ENCODE peak calls at places on chromosomes 6 and 20, in six cellular contexts. One of them, this sample, is unnamed.

GRCh38 chr6:123875784-123876183 is 72.1 kb downstream of the NKAIN2 start:
- DNase-seq in GM12878: no peak
- DNase-seq in A549: no peak
- DNase-seq in endothelial cell of umbilical vein: no peak
- DNase-seq in K562: no peak
- DNase-seq in HepG2: no peak
- DNase-seq in this sample: no peak

GRCh38 chr20:3510110-3510509 is 39.3 kb downstream of the ATRN start:
- DNase-seq in GM12878: no peak
- DNase-seq in A549: no peak
- DNase-seq in endothelial cell of umbilical vein: peak
- DNase-seq in K562: no peak
- DNase-seq in HepG2: peak
- DNase-seq in this sample: no peak

GRCh38 chr6:121886223-121886830 is 450.9 kb downstream of the GJA1 start:
- DNase-seq in GM12878: no peak
- DNase-seq in A549: no peak
- DNase-seq in endothelial cell of umbilical vein: no peak
- DNase-seq in K562: no peak
- DNase-seq in HepG2: no peak
- DNase-seq in this sample: no peak

GRCh38 chr20:61502433-61502832 is 250.4 kb downstream of the CDH4 start:
- DNase-seq in GM12878: no peak
- DNase-seq in A549: no peak
- DNase-seq in endothelial cell of umbilical vein: no peak
- DNase-seq in K562: no peak
- DNase-seq in HepG2: no peak
- DNase-seq in this sample: no peak

GRCh38 chr6:15401769-15402250 is 155.9 kb downstream of the JARID2 start:
- DNase-seq in GM12878: no peak
- DNase-seq in A549: no peak
- DNase-seq in endothelial cell of umbilical vein: no peak
- DNase-seq in K562: no peak
- DNase-seq in HepG2: peak
- DNase-seq in this sample: no peak

GRCh38 chr6:11366934-11367637 is 134.6 kb upstream of the NEDD9 start:
- DNase-seq in GM12878: no peak
- DNase-seq in A549: no peak
- DNase-seq in endothelial cell of umbilical vein: peak
- DNase-seq in K562: no peak
- DNase-seq in HepG2: no peak
- DNase-seq in this sample: no peak

GRCh38 chr20:47679462-47679861 is 105.8 kb downstream of the SULF2 start:
- DNase-seq in GM12878: no peak
- DNase-seq in A549: no peak
- DNase-seq in endothelial cell of umbilical vein: no peak
- DNase-seq in K562: no peak
- DNase-seq in HepG2: no peak
- DNase-seq in this sample: no peak

GRCh38 chr6:39865011-39865888 is 69.0 kb downstream of the MOCS1 start:
- DNase-seq in GM12878: no peak
- DNase-seq in A549: peak
- DNase-seq in endothelial cell of umbilical vein: peak
- DNase-seq in K562: peak
- DNase-seq in HepG2: peak
- DNase-seq in this sample: peak

GRCh38 chr20:12593342-12593741 is 415.4 kb upstream of the SPTLC3 start:
- DNase-seq in GM12878: no peak
- DNase-seq in A549: no peak
- DNase-seq in endothelial cell of umbilical vein: no peak
- DNase-seq in K562: no peak
- DNase-seq in HepG2: no peak
- DNase-seq in this sample: no peak

GRCh38 chr20:20304942-20305341 is 63.0 kb upstream of the INSM1 start:
- DNase-seq in GM12878: no peak
- DNase-seq in A549: no peak
- DNase-seq in endothelial cell of umbilical vein: no peak
- DNase-seq in K562: no peak
- DNase-seq in HepG2: no peak
- DNase-seq in this sample: no peak

GRCh38 chr20:51327251-51327841 is 215.2 kb downstream of the NFATC2 start:
- DNase-seq in GM12878: no peak
- DNase-seq in A549: no peak
- DNase-seq in endothelial cell of umbilical vein: no peak
- DNase-seq in K562: no peak
- DNase-seq in HepG2: no peak
- DNase-seq in this sample: no peak

GRCh38 chr6:89895273-89895874 is 1.1 kb downstream of the GJA10 start:
- DNase-seq in GM12878: no peak
- DNase-seq in A549: no peak
- DNase-seq in endothelial cell of umbilical vein: peak
- DNase-seq in K562: peak
- DNase-seq in HepG2: peak
- DNase-seq in this sample: peak

GRCh38 chr20:54085425-54085824 is 15.0 kb upstream of the BCAS1 start:
- DNase-seq in GM12878: no peak
- DNase-seq in A549: no peak
- DNase-seq in endothelial cell of umbilical vein: no peak
- DNase-seq in K562: no peak
- DNase-seq in HepG2: no peak
- DNase-seq in this sample: no peak

GRCh38 chr6:17869010-17869752 is 118.3 kb downstream of the KIF13A start:
- DNase-seq in GM12878: no peak
- DNase-seq in A549: no peak
- DNase-seq in endothelial cell of umbilical vein: peak
- DNase-seq in K562: peak
- DNase-seq in HepG2: no peak
- DNase-seq in this sample: no peak

GRCh38 chr6:139550361-139550760 is 175.9 kb upstream of the CITED2 start:
- DNase-seq in GM12878: no peak
- DNase-seq in A549: no peak
- DNase-seq in endothelial cell of umbilical vein: no peak
- DNase-seq in K562: no peak
- DNase-seq in HepG2: no peak
- DNase-seq in this sample: no peak

GRCh38 chr6:33162471-33162870 is 29.8 kb downstream of the COL11A2 start:
- DNase-seq in GM12878: no peak
- DNase-seq in A549: no peak
- DNase-seq in endothelial cell of umbilical vein: no peak
- DNase-seq in K562: no peak
- DNase-seq in HepG2: no peak
- DNase-seq in this sample: peak

GRCh38 chr20:31698803-31699718 is 23.6 kb downstream of the BCL2L1 start:
- DNase-seq in GM12878: no peak
- DNase-seq in A549: peak
- DNase-seq in endothelial cell of umbilical vein: peak
- DNase-seq in K562: peak
- DNase-seq in HepG2: peak
- DNase-seq in this sample: peak

GRCh38 chr6:106739387-106739786 is 110.0 kb downstream of the QRSL1 start:
- DNase-seq in GM12878: no peak
- DNase-seq in A549: peak
- DNase-seq in endothelial cell of umbilical vein: no peak
- DNase-seq in K562: no peak
- DNase-seq in HepG2: no peak
- DNase-seq in this sample: no peak

GRCh38 chr6:38110407-38111025 is 291.0 kb downstream of the ZFAND3 start:
- DNase-seq in GM12878: no peak
- DNase-seq in A549: no peak
- DNase-seq in endothelial cell of umbilical vein: no peak
- DNase-seq in K562: no peak
- DNase-seq in HepG2: no peak
- DNase-seq in this sample: no peak

GRCh38 chr6:99184696-99185095 is 164.8 kb downstream of the FAXC start:
- DNase-seq in GM12878: no peak
- DNase-seq in A549: no peak
- DNase-seq in endothelial cell of umbilical vein: no peak
- DNase-seq in K562: no peak
- DNase-seq in HepG2: no peak
- DNase-seq in this sample: no peak

GRCh38 chr20:39269031-39269461 is 306.9 kb downstream of the DHX35 start:
- DNase-seq in GM12878: no peak
- DNase-seq in A549: peak
- DNase-seq in endothelial cell of umbilical vein: no peak
- DNase-seq in K562: peak
- DNase-seq in HepG2: peak
- DNase-seq in this sample: peak

GRCh38 chr20:719816-720215 is 44.2 kb upstream of the SCRT2 start:
- DNase-seq in GM12878: no peak
- DNase-seq in A549: no peak
- DNase-seq in endothelial cell of umbilical vein: no peak
- DNase-seq in K562: no peak
- DNase-seq in HepG2: no peak
- DNase-seq in this sample: no peak

GRCh38 chr6:56579155-56579851 is 63.4 kb downstream of the DST start:
- DNase-seq in GM12878: no peak
- DNase-seq in A549: no peak
- DNase-seq in endothelial cell of umbilical vein: no peak
- DNase-seq in K562: no peak
- DNase-seq in HepG2: no peak
- DNase-seq in this sample: no peak

GRCh38 chr20:21303061-21303871 is at the start of gene XRN2:
- DNase-seq in GM12878: peak
- DNase-seq in A549: peak
- DNase-seq in endothelial cell of umbilical vein: peak
- DNase-seq in K562: peak
- DNase-seq in HepG2: peak
- DNase-seq in this sample: peak

GRCh38 chr20:1527923-1528322 is 29.6 kb downstream of the SIRPD start:
- DNase-seq in GM12878: no peak
- DNase-seq in A549: no peak
- DNase-seq in endothelial cell of umbilical vein: no peak
- DNase-seq in K562: no peak
- DNase-seq in HepG2: no peak
- DNase-seq in this sample: no peak

GRCh38 chr20:6635034-6635736 is 132.3 kb upstream of the BMP2 start:
- DNase-seq in GM12878: no peak
- DNase-seq in A549: no peak
- DNase-seq in endothelial cell of umbilical vein: no peak
- DNase-seq in K562: no peak
- DNase-seq in HepG2: no peak
- DNase-seq in this sample: no peak

GRCh38 chr20:6641012-6641411 is 126.5 kb upstream of the BMP2 start:
- DNase-seq in GM12878: no peak
- DNase-seq in A549: no peak
- DNase-seq in endothelial cell of umbilical vein: peak
- DNase-seq in K562: no peak
- DNase-seq in HepG2: no peak
- DNase-seq in this sample: no peak

GRCh38 chr20:6632187-6632586 is 135.3 kb upstream of the BMP2 start:
- DNase-seq in GM12878: no peak
- DNase-seq in A549: no peak
- DNase-seq in endothelial cell of umbilical vein: no peak
- DNase-seq in K562: peak
- DNase-seq in HepG2: peak
- DNase-seq in this sample: peak

GRCh38 chr20:6637160-6637579 is 130.3 kb upstream of the BMP2 start:
- DNase-seq in GM12878: no peak
- DNase-seq in A549: no peak
- DNase-seq in endothelial cell of umbilical vein: no peak
- DNase-seq in K562: no peak
- DNase-seq in HepG2: no peak
- DNase-seq in this sample: no peak

DNA sequence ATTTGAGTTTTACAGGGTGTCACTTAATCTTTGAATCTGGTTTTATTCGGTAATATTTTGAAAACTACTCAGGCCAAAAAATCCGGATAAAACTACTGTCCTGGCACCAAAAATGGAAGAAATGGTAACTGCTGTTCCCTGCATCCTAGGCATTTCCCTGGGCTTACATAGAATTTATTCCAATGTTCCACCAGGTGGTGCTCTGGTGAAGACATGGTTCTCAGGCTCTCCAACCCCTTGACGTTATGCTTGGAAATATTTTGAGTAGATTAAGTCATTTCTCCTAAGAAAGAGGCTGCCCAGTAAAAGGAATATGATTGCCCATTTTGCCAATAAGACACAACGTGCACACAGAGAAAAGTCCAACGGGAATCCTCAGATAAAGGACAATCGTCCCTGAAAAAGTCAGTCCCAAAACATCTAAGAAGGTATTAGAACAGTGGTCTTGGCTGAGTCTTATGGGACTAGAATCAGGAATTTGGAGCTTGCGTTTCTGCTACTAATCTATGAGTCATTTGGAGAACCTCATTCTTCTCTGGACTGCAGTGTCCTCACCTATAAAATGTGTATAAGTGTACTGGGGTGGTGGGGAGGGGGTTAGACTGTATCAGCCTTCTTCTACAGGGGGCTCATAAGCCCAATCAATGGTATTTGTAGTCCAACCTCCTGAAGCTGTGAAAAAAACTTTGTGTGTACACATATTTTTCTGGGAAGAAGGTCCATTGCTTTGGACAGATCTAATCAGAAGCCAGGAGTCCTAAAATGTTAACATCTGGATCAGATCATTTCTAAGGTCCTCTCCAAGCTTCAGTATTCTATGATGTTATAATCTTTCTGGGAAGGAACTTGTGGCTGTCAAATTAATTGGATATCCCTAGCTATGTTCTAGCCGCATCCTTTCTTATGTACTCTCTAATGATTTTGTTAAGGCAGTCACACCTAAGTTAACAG is 131.0 kb upstream of the BMP2 start:
- DNase-seq in GM12878: no peak
- DNase-seq in A549: peak
- DNase-seq in endothelial cell of umbilical vein: peak
- DNase-seq in K562: peak
- DNase-seq in HepG2: peak
- DNase-seq in this sample: peak
- TF ChIP-seq CTCF in GM12878: peak
- TF ChIP-seq CTCF in A549: peak
- TF ChIP-seq CTCF in endothelial cell of umbilical vein: peak
- TF ChIP-seq CTCF in K562: peak
- TF ChIP-seq CTCF in HepG2: peak
- TF ChIP-seq CTCF in this sample: peak

GRCh38 chr6:68634503-68635411 is at the start of gene ADGRB3:
- DNase-seq in GM12878: no peak
- DNase-seq in A549: peak
- DNase-seq in endothelial cell of umbilical vein: peak
- DNase-seq in K562: peak
- DNase-seq in HepG2: peak
- DNase-seq in this sample: peak
- TF ChIP-seq MAX in GM12878: no peak
- TF ChIP-seq MAX in A549: no peak
- TF ChIP-seq MAX in endothelial cell of umbilical vein: no peak
- TF ChIP-seq MAX in K562: no peak
- TF ChIP-seq MAX in HepG2: no peak
- TF ChIP-seq MAX in this sample: no peak

GRCh38 chr6:44071670-44072451 is 55.4 kb downstream of the MRPL14 start:
- DNase-seq in GM12878: no peak
- DNase-seq in A549: no peak
- DNase-seq in endothelial cell of umbilical vein: peak
- DNase-seq in K562: peak
- DNase-seq in HepG2: no peak
- DNase-seq in this sample: no peak
- TF ChIP-seq MYC in GM12878: no peak
- TF ChIP-seq MYC in A549: no peak
- TF ChIP-seq MYC in endothelial cell of umbilical vein: no peak
- TF ChIP-seq MYC in K562: no peak
- TF ChIP-seq MYC in HepG2: no peak
- TF ChIP-seq MYC in this sample: no peak

GRCh38 chr6:64680446-64680845 is 1026.6 kb downstream of the EYS start:
- DNase-seq in GM12878: no peak
- DNase-seq in A549: no peak
- DNase-seq in endothelial cell of umbilical vein: peak
- DNase-seq in K562: peak
- DNase-seq in HepG2: no peak
- DNase-seq in this sample: no peak
- TF ChIP-seq CTCF in GM12878: no peak
- TF ChIP-seq CTCF in A549: no peak
- TF ChIP-seq CTCF in endothelial cell of umbilical vein: no peak
- TF ChIP-seq CTCF in K562: no peak
- TF ChIP-seq CTCF in HepG2: no peak
- TF ChIP-seq CTCF in this sample: no peak

GRCh38 chr6:143594647-143595046 is 83.1 kb upstream of the PHACTR2 start:
- DNase-seq in GM12878: no peak
- DNase-seq in A549: no peak
- DNase-seq in endothelial cell of umbilical vein: no peak
- DNase-seq in K562: no peak
- DNase-seq in HepG2: no peak
- DNase-seq in this sample: no peak
- TF ChIP-seq MAX in GM12878: no peak
- TF ChIP-seq MAX in A549: no peak
- TF ChIP-seq MAX in endothelial cell of umbilical vein: no peak
- TF ChIP-seq MAX in K562: no peak
- TF ChIP-seq MAX in HepG2: no peak
- TF ChIP-seq MAX in this sample: no peak